ENCODE peak calls at places on chromosome X, in six cellular contexts. Q is ascending aorta; H is cardiac fibroblast; R is HFFc6; C is CD4-positive, CD25-positive, alpha-beta regulatory T cell; Y is head of caudate nucleus. A is an unnamed sample.

GRCh38 chrX:21132686-21133393 is 241.4 kb upstream of the CNKSR2 start:
- DNase-seq in Y (no peak), Q (no peak), H (no peak), R (no peak), C (no peak), A (no peak)

GRCh38 chrX:154516655-154517100 is 646 bp upstream of the FAM3A start:
- DNase-seq in H (peak; percentile 61), Y (no peak), Q (no peak), R (no peak), C (no peak), A (peak; percentile 17)

GRCh38 chrX:28675173-28675572 is 87.9 kb downstream of the IL1RAPL1 start:
- DNase-seq in Q (no peak), Y (no peak), H (no peak), R (no peak), C (no peak), A (no peak)

GRCh38 chrX:22135171-22135711 is 103.1 kb downstream of the PHEX start:
- DNase-seq in H (peak; percentile 67), R (no peak), Y (no peak), C (no peak), Q (no peak), A (peak; percentile 18)

GRCh38 chrX:39688576-39689373 is 409.0 kb downstream of the BCOR start:
- DNase-seq in Y (peak; percentile 49), R (no peak), C (no peak), Q (peak; percentile 71), H (peak; percentile 21), A (no peak)

GRCh38 chrX:29243942-29244341 is 656.7 kb downstream of the IL1RAPL1 start:
- DNase-seq in Q (no peak), C (no peak), H (no peak), Y (no peak), R (no peak), A (no peak)

GRCh38 chrX:19257001-19257400 is 86.7 kb upstream of the PDHA1 start:
- DNase-seq in Y (no peak), H (no peak), Q (no peak), R (no peak), C (no peak), A (no peak)

GRCh38 chrX:2581296-2581695 is 80.5 kb upstream of the DHRSX start:
- DNase-seq in C (no peak), Y (no peak), R (no peak), H (no peak), Q (no peak), A (no peak)

GRCh38 chrX:14899607-14900006 is 26.4 kb downstream of the MOSPD2 start:
- DNase-seq in R (peak; percentile 50), Q (no peak), H (peak; percentile 73), C (no peak), Y (no peak), A (no peak)

GRCh38 chrX:18146954-18147353 is 73.7 kb downstream of the BEND2 start:
- DNase-seq in Y (no peak), R (no peak), C (peak; percentile 2), Q (no peak), H (peak; percentile 10), A (peak; percentile 3)

GRCh38 chrX:19698125-19698524 is 182.8 kb upstream of the MAP3K15 start:
- DNase-seq in Y (no peak), Q (no peak), R (peak; percentile 53), C (no peak), H (peak; percentile 41), A (peak; percentile 59)

GRCh38 chrX:37871626-37872302 is 24.4 kb upstream of the DYNLT3 start:
- DNase-seq in H (peak; percentile 89), Y (no peak), R (peak; percentile 76), C (no peak), Q (peak; percentile 69), A (peak; percentile 67)

GRCh38 chrX:73768886-73769285 is 205.9 kb downstream of the CHIC1 start:
- DNase-seq in Y (no peak), C (no peak), Q (no peak), H (no peak), R (no peak), A (no peak)

GRCh38 chrX:97322401-97322800 is 438.7 kb downstream of the RPA4 start:
- DNase-seq in R (peak; percentile 48), Y (no peak), H (peak; percentile 8), C (no peak), Q (no peak), A (no peak)

GRCh38 chrX:106397788-106398538 is 213.8 kb upstream of the RADX start:
- DNase-seq in R (no peak), C (no peak), Y (no peak), Q (no peak), H (peak; percentile 18), A (no peak)

GRCh38 chrX:54093159-54093558 is 48.9 kb upstream of the PHF8 start:
- DNase-seq in R (no peak), Q (no peak), Y (no peak), C (no peak), H (peak; percentile 61), A (no peak)

GRCh38 chrX:39983715-39984114 is 114.0 kb downstream of the BCOR start:
- DNase-seq in R (no peak), Y (no peak), C (no peak), Q (no peak), H (peak; percentile 60), A (peak; percentile 1)

GRCh38 chrX:87873988-87874500 is 356.4 kb downstream of the KLHL4 start:
- DNase-seq in Q (no peak), C (no peak), H (no peak), R (no peak), Y (no peak), A (no peak)

GRCh38 chrX:24594531-24594930 is 52.6 kb downstream of the PCYT1B start:
- DNase-seq in H (no peak), Q (no peak), Y (no peak), C (no peak), R (no peak), A (no peak)

GRCh38 chrX:119606508-119607389 is 525 bp upstream of the NKRF start:
- DNase-seq in C (no peak), Q (no peak), H (no peak), R (peak; percentile 2), Y (no peak), A (no peak)

GRCh38 chrX:154039577-154039976 is 19.9 kb upstream of the IRAK1 start:
- DNase-seq in Y (no peak), C (no peak), Q (no peak), H (no peak), R (no peak), A (no peak)

GRCh38 chrX:47169726-47170515 is 23.7 kb upstream of the UBA1 start:
- DNase-seq in Q (peak; percentile 59), C (no peak), R (no peak), Y (no peak), H (peak; percentile 31), A (no peak)

GRCh38 chrX:23792861-23793553 is 10.0 kb downstream of the SAT1 start:
- DNase-seq in Q (no peak), C (no peak), Y (no peak), R (no peak), H (no peak), A (no peak)